ENCODE peak calls at places on chromosomes 1 and 21, in four cellular contexts. One of them, this sample, is unnamed.

GRCh38 chr1:238642231-238642630 is 744.1 kb upstream of the CHRM3 start:
- DNase-seq in SK-N-SH: no peak
- DNase-seq in thyroid gland: no peak
- DNase-seq in heart right ventricle: no peak
- DNase-seq in this sample: no peak

GRCh38 chr1:30726254-30726653 is 2.9 kb upstream of the MATN1 start:
- DNase-seq in SK-N-SH: no peak
- DNase-seq in heart right ventricle: no peak
- DNase-seq in thyroid gland: no peak
- DNase-seq in this sample: no peak

GRCh38 chr1:30085814-30086770 is 637.3 kb downstream of the MATN1 start:
- DNase-seq in heart right ventricle: peak; percentile 68
- DNase-seq in thyroid gland: peak; percentile 24
- DNase-seq in SK-N-SH: peak; percentile 93
- DNase-seq in this sample: no peak

GRCh38 chr1:219660666-219661463 is 48.0 kb upstream of the ZC3H11B start:
- DNase-seq in thyroid gland: peak; percentile 77
- DNase-seq in SK-N-SH: no peak
- DNase-seq in heart right ventricle: peak; percentile 90
- DNase-seq in this sample: peak; percentile 67

GRCh38 chr1:112114540-112114939 is 125.1 kb upstream of the KCND3 start:
- DNase-seq in SK-N-SH: no peak
- DNase-seq in heart right ventricle: no peak
- DNase-seq in thyroid gland: no peak
- DNase-seq in this sample: peak; percentile 40

GRCh38 chr1:24490101-24490781 is 12.4 kb upstream of the RCAN3 start:
- DNase-seq in heart right ventricle: no peak
- DNase-seq in thyroid gland: no peak
- DNase-seq in SK-N-SH: no peak
- DNase-seq in this sample: no peak

GRCh38 chr1:169312084-169312954 is 55.3 kb downstream of the NME7 start:
- DNase-seq in thyroid gland: no peak
- DNase-seq in heart right ventricle: no peak
- DNase-seq in SK-N-SH: no peak
- DNase-seq in this sample: peak; percentile 98

GRCh38 chr1:90850181-90850924 is 133.3 kb upstream of the BARHL2 start:
- DNase-seq in SK-N-SH: peak; percentile 63
- DNase-seq in heart right ventricle: peak; percentile 17
- DNase-seq in thyroid gland: peak; percentile 33
- DNase-seq in this sample: no peak

GRCh38 chr1:36481771-36482723 is 666 bp downstream of the CSF3R start:
- DNase-seq in heart right ventricle: no peak
- DNase-seq in SK-N-SH: peak; percentile 62
- DNase-seq in thyroid gland: no peak
- DNase-seq in this sample: no peak

GRCh38 chr1:93399781-93400180 is 48.1 kb upstream of the FNBP1L start:
- DNase-seq in heart right ventricle: no peak
- DNase-seq in SK-N-SH: no peak
- DNase-seq in thyroid gland: no peak
- DNase-seq in this sample: peak; percentile 36

GRCh38 chr1:29972664-29973063 is 736.3 kb downstream of the PTPRU start:
- DNase-seq in thyroid gland: no peak
- DNase-seq in SK-N-SH: no peak
- DNase-seq in heart right ventricle: no peak
- DNase-seq in this sample: no peak

GRCh38 chr1:61343623-61344257 is 261.4 kb downstream of the NFIA start:
- DNase-seq in heart right ventricle: no peak
- DNase-seq in thyroid gland: no peak
- DNase-seq in SK-N-SH: no peak
- DNase-seq in this sample: no peak

GRCh38 chr1:62436039-62436465 is 797 bp upstream of the USP1 start:
- DNase-seq in thyroid gland: peak; percentile 98
- DNase-seq in SK-N-SH: no peak
- DNase-seq in heart right ventricle: peak; percentile 95
- DNase-seq in this sample: peak; percentile 97

GRCh38 chr1:229407206-229408026 is 26.5 kb downstream of the ACTA1 start:
- DNase-seq in SK-N-SH: no peak
- DNase-seq in heart right ventricle: no peak
- DNase-seq in thyroid gland: no peak
- DNase-seq in this sample: no peak

GRCh38 chr1:198300451-198300850 is 143.7 kb downstream of the NEK7 start:
- DNase-seq in thyroid gland: no peak
- DNase-seq in SK-N-SH: no peak
- DNase-seq in heart right ventricle: no peak
- DNase-seq in this sample: no peak

GRCh38 chr1:226974544-226975258 is 34.6 kb downstream of the COQ8A start:
- DNase-seq in heart right ventricle: peak; percentile 71
- DNase-seq in thyroid gland: peak; percentile 20
- DNase-seq in SK-N-SH: no peak
- DNase-seq in this sample: no peak

GRCh38 chr1:43549921-43550597 is 19.4 kb downstream of the PTPRF start:
- DNase-seq in SK-N-SH: no peak
- DNase-seq in heart right ventricle: peak; percentile 43
- DNase-seq in thyroid gland: peak; percentile 97
- DNase-seq in this sample: peak; percentile 96

GRCh38 chr1:42847111-42847580 is 733 bp downstream of the ZNF691 start:
- DNase-seq in SK-N-SH: no peak
- DNase-seq in thyroid gland: no peak
- DNase-seq in heart right ventricle: no peak
- DNase-seq in this sample: no peak

GRCh38 chr1:83900530-83900929 is 98.4 kb downstream of the TTLL7 start:
- DNase-seq in heart right ventricle: no peak
- DNase-seq in SK-N-SH: no peak
- DNase-seq in thyroid gland: no peak
- DNase-seq in this sample: peak; percentile 93

GRCh38 chr1:42340093-42340492 is 5.1 kb upstream of the FOXJ3 start:
- DNase-seq in thyroid gland: no peak
- DNase-seq in SK-N-SH: no peak
- DNase-seq in heart right ventricle: no peak
- DNase-seq in this sample: peak; percentile 96

GRCh38 chr1:163928649-163929048 is 606.9 kb downstream of the NUF2 start:
- DNase-seq in SK-N-SH: no peak
- DNase-seq in thyroid gland: no peak
- DNase-seq in heart right ventricle: no peak
- DNase-seq in this sample: no peak

GRCh38 chr1:218816999-218817398 is 356.7 kb upstream of the LYPLAL1 start:
- DNase-seq in heart right ventricle: no peak
- DNase-seq in SK-N-SH: no peak
- DNase-seq in thyroid gland: peak; percentile 13
- DNase-seq in this sample: no peak

GRCh38 chr1:233700338-233700737 is 86.4 kb downstream of the KCNK1 start:
- DNase-seq in SK-N-SH: no peak
- DNase-seq in thyroid gland: no peak
- DNase-seq in heart right ventricle: no peak
- DNase-seq in this sample: no peak

GRCh38 chr1:208974721-208975120 is 608.8 kb upstream of the CAMK1G start:
- DNase-seq in thyroid gland: no peak
- DNase-seq in SK-N-SH: peak; percentile 48
- DNase-seq in heart right ventricle: no peak
- DNase-seq in this sample: no peak

GRCh38 chr1:156126043-156126700 is 11.7 kb downstream of the LMNA start:
- DNase-seq in thyroid gland: peak; percentile 70
- DNase-seq in SK-N-SH: peak; percentile 83
- DNase-seq in heart right ventricle: peak; percentile 94
- DNase-seq in this sample: peak; percentile 93

GRCh38 chr1:15063346-15063745 is 90.2 kb upstream of the TMEM51 start:
- DNase-seq in thyroid gland: no peak
- DNase-seq in SK-N-SH: no peak
- DNase-seq in heart right ventricle: no peak
- DNase-seq in this sample: no peak

GRCh38 chr1:2300851-2301606 is 72.9 kb downstream of the SKI start:
- DNase-seq in thyroid gland: peak; percentile 56
- DNase-seq in SK-N-SH: no peak
- DNase-seq in heart right ventricle: peak; percentile 84
- DNase-seq in this sample: no peak

GRCh38 chr1:1144122-1144842 is 28.4 kb upstream of the C1orf159 start:
- DNase-seq in thyroid gland: no peak
- DNase-seq in SK-N-SH: no peak
- DNase-seq in heart right ventricle: no peak
- DNase-seq in this sample: peak; percentile 43

GRCh38 chr1:208040714-208041393 is 129.9 kb upstream of the CD34 start:
- DNase-seq in thyroid gland: no peak
- DNase-seq in SK-N-SH: no peak
- DNase-seq in heart right ventricle: no peak
- DNase-seq in this sample: no peak

DNA sequence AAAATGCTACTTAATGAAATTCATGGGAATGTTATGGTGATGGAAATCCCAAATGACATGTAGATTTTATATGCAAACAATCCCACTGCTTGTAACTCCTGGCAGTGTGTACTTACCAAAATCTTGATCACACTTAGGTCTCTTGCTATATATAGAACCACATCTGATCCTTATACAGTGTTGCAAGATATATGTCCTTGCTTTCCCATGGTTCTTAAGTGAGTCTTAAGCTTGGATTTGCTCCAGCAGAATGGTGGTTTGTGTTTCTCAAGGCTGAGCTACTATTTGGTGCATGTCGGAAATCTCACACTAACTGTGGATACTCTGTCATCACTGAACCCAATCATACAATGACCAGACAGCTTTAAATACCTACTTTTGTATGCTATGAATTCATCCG is 50.0 kb downstream of the KCNJ15 start:
- DNase-seq in SK-N-SH: no peak
- DNase-seq in thyroid gland: no peak
- DNase-seq in heart right ventricle: no peak
- DNase-seq in this sample: peak; percentile 86
- H3K27me3 ChIP-seq in SK-N-SH: no peaks in the 10 kb centered on the region
- H3K27me3 ChIP-seq in thyroid gland: no peaks in the 10 kb centered on the region
- H3K27me3 ChIP-seq in heart right ventricle: no peaks in the 10 kb centered on the region
- H3K27me3 ChIP-seq in this sample: no peaks in the 10 kb centered on the region

DNA sequence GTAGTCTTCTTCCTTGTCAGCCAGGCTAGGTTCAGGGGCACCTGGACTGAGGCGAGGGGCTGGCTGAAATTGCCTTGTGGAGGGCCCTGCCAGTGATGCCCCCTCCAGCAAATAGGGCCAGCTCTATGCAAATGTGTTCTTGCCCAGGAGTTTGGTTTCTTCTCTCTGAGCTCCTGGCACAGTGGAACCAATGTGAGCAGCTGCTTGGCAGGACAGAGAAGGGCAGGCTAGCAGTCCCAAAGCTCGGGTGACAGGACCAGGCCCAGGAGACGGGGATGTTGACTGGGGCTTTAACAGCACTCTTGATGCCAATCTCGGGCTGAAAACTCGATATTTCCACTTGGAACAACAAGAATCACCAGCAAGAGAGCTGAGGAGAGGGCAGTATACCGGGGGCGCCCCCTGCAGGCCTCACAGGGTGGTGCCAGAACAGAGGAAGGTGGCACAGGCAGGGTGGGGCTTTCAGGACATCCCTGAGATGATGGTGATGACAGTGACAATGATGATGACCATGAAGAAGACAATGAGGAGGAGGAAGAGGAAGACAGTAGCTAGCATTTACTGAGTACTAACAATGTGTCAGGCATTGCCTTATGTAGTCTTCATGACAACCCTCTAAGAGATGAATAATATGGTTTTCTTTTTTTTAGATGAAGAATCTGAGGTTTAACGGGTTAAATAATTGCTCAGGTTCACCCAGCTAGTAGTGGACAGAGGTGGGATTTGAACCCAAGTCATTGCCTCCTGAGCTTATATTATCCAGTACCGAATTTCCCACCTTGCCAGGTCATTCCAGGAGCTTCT is 2.7 kb upstream of the KCNJ9 start:
- DNase-seq in heart right ventricle: no peak
- DNase-seq in thyroid gland: peak; percentile 29
- DNase-seq in SK-N-SH: peak; percentile 68
- DNase-seq in this sample: peak; percentile 32
- H3K27me3 ChIP-seq in heart right ventricle: peaks cover 81% of the 10 kb centered on the region
- H3K27me3 ChIP-seq in thyroid gland: no peaks in the 10 kb centered on the region
- H3K27me3 ChIP-seq in SK-N-SH: peaks cover 36% of the 10 kb centered on the region
- H3K27me3 ChIP-seq in this sample: peaks cover 25% of the 10 kb centered on the region

DNA sequence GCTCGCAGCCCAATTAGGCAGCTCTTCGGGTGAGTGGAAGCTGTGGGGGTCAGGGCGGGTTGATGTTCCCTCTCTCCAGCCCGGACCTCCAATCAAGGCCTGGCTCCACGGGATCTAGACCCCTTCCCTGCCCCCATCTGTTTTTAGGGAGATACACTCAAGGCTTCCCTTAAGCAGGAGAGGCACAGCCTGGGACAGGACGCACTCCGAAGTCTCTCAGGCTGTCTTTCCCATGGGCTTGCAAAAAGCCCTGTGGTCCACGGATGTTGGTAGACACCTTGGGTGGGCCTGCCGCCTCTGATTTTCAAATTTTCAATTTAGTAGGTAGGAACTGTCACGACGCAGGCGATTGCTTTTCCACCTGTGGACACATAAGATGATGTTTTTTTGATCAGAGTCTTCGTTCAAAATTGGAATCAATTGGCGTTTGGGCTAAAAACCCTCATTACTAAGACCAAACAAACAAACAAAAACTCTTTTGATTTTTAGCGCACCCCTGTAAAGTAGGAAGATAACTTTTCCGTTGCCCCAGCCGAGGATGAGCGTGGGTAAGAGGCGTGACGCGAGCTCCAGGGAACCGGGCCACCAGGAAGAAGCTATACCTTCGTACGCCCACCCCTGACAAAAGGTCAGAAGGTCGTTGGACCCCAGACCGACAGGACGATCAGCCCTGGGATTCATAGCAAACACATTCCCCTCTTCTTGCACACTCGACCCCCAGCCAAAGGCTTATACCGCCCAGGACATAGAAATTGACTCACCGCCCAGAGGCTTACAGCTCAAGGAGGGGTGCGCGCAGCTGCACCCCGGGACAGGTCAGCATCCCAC is 2.4 kb upstream of the LHX8 start:
- DNase-seq in thyroid gland: no peak
- DNase-seq in heart right ventricle: no peak
- DNase-seq in SK-N-SH: no peak
- DNase-seq in this sample: no peak
- H3K27me3 ChIP-seq in thyroid gland: peaks cover 79% of the 10 kb centered on the region
- H3K27me3 ChIP-seq in heart right ventricle: peaks cover 100% of the 10 kb centered on the region
- H3K27me3 ChIP-seq in SK-N-SH: peaks cover 98% of the 10 kb centered on the region
- H3K27me3 ChIP-seq in this sample: peaks cover 74% of the 10 kb centered on the region

GRCh38 chr1:184388671-184389292 is 2.0 kb downstream of the C1orf21 start:
- DNase-seq in heart right ventricle: no peak
- DNase-seq in thyroid gland: no peak
- DNase-seq in SK-N-SH: peak; percentile 40
- DNase-seq in this sample: no peak

GRCh38 chr1:184392779-184393522 is 6.1 kb downstream of the C1orf21 start:
- DNase-seq in heart right ventricle: no peak
- DNase-seq in SK-N-SH: no peak
- DNase-seq in thyroid gland: no peak
- DNase-seq in this sample: peak; percentile 29

GRCh38 chr1:184387871-184388670 is 1.2 kb downstream of the C1orf21 start:
- DNase-seq in SK-N-SH: peak; percentile 40
- DNase-seq in heart right ventricle: peak; percentile 53
- DNase-seq in thyroid gland: peak; percentile 48
- DNase-seq in this sample: peak; percentile 95

GRCh38 chr1:184389446-184389845 is 2.6 kb downstream of the C1orf21 start:
- DNase-seq in SK-N-SH: no peak
- DNase-seq in thyroid gland: no peak
- DNase-seq in heart right ventricle: no peak
- DNase-seq in this sample: peak; percentile 57

DNA sequence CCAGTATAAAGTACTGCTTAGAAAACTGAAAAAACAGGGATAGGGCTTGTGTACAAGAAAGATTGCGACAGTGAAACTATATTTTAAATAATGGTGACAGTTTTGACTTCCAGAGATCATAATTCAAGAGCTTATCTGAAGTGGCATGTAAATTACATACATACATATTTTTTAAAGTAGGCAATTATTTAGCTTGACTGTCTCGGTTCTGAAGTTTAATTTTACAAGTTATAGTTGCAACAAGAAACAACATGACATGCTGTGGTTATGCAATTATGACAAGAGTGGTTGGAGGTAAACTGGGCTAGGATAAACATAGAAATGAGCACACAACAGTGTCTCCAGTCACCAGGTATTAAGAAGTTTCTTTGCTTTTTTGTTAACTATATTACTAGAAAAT is 4.1 kb downstream of the C1orf21 start:
- DNase-seq in heart right ventricle: no peak
- DNase-seq in SK-N-SH: no peak
- DNase-seq in thyroid gland: no peak
- DNase-seq in this sample: peak; percentile 70
- H3K27me3 ChIP-seq in heart right ventricle: no peaks in the 10 kb centered on the region
- H3K27me3 ChIP-seq in SK-N-SH: no peaks in the 10 kb centered on the region
- H3K27me3 ChIP-seq in thyroid gland: no peaks in the 10 kb centered on the region
- H3K27me3 ChIP-seq in this sample: no peaks in the 10 kb centered on the region